ENCODE peak calls at places on chromosomes 4 and X, in four cellular contexts. One of them, this sample, is unnamed.

GRCh38 chrX:129769467-129770154 is 10.1 kb upstream of the SASH3 start:
- DNase-seq in transverse colon: peak; percentile 53
- DNase-seq in nephron progenitor cell: no peak
- DNase-seq in RWPE1: no peak
- DNase-seq in this sample: no peak

GRCh38 chr4:67727124-67727850 is 26.3 kb upstream of the UBA6 start:
- DNase-seq in transverse colon: no peak
- DNase-seq in nephron progenitor cell: no peak
- DNase-seq in RWPE1: no peak
- DNase-seq in this sample: no peak

GRCh38 chr4:138256608-138257007 is 14.5 kb upstream of the SLC7A11 start:
- DNase-seq in transverse colon: no peak
- DNase-seq in nephron progenitor cell: no peak
- DNase-seq in RWPE1: no peak
- DNase-seq in this sample: no peak

GRCh38 chr4:150209140-150209829 is 131.0 kb downstream of the DCLK2 start:
- DNase-seq in transverse colon: peak; percentile 69
- DNase-seq in nephron progenitor cell: peak; percentile 69
- DNase-seq in RWPE1: peak; percentile 45
- DNase-seq in this sample: peak; percentile 71

GRCh38 chr4:76035146-76035545 is 724 bp downstream of the CXCL11 start:
- DNase-seq in transverse colon: no peak
- DNase-seq in nephron progenitor cell: no peak
- DNase-seq in RWPE1: no peak
- DNase-seq in this sample: no peak

GRCh38 chr4:139764192-139764591 is 98.6 kb downstream of the MGST2 start:
- DNase-seq in transverse colon: no peak
- DNase-seq in nephron progenitor cell: no peak
- DNase-seq in RWPE1: no peak
- DNase-seq in this sample: no peak

GRCh38 chr4:79492148-79492547 is 84.1 kb upstream of the GK2 start:
- DNase-seq in transverse colon: no peak
- DNase-seq in nephron progenitor cell: no peak
- DNase-seq in RWPE1: no peak
- DNase-seq in this sample: no peak

GRCh38 chr4:2944091-2944482 is 19.1 kb downstream of the NOP14 start:
- DNase-seq in transverse colon: no peak
- DNase-seq in nephron progenitor cell: no peak
- DNase-seq in RWPE1: no peak
- DNase-seq in this sample: no peak

GRCh38 chr4:1205641-1206298 is 33.4 kb upstream of the SPON2 start:
- DNase-seq in transverse colon: peak; percentile 13
- DNase-seq in nephron progenitor cell: no peak
- DNase-seq in RWPE1: no peak
- DNase-seq in this sample: peak; percentile 8

GRCh38 chrX:2500681-2501151 is at the start of the genes DHRSX and ZBED1:
- DNase-seq in transverse colon: peak; percentile 48
- DNase-seq in nephron progenitor cell: peak; percentile 86
- DNase-seq in RWPE1: peak; percentile 27
- DNase-seq in this sample: no peak

GRCh38 chr4:16676247-16676646 is 222.2 kb downstream of the LDB2 start:
- DNase-seq in transverse colon: no peak
- DNase-seq in nephron progenitor cell: no peak
- DNase-seq in RWPE1: no peak
- DNase-seq in this sample: no peak
- TF ChIP-seq CTCF in transverse colon: no peak
- TF ChIP-seq CTCF in nephron progenitor cell: no peak
- TF ChIP-seq CTCF in RWPE1: no peak
- TF ChIP-seq CTCF in this sample: no peak

DNA sequence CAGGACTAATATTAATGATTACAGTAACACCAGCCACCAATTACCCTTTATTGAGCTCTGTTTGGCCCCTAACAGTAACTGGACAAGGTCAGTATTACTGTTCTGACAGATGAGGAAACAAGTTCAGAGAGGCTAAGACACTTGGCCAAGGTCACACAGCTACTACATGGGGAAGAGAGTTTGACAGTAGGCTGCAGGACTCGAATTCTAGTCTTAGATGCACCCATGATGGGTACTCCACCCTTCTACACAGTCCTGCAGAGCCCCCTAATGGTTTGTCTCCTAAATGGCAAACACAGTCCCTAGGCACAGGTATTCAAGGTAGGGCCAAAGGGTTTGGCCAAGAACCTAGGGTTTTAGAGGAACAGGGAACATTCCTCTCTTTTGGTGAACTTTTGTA is 93.9 kb downstream of the NSUN7 start:
- DNase-seq in transverse colon: no peak
- DNase-seq in nephron progenitor cell: no peak
- DNase-seq in RWPE1: no peak
- DNase-seq in this sample: no peak
- TF ChIP-seq CTCF in transverse colon: no peak
- TF ChIP-seq CTCF in nephron progenitor cell: no peak
- TF ChIP-seq CTCF in RWPE1: no peak
- TF ChIP-seq CTCF in this sample: no peak

GRCh38 chr4:184097240-184097619 is 120.4 kb downstream of the ENPP6 start:
- DNase-seq in transverse colon: peak; percentile 57
- DNase-seq in nephron progenitor cell: peak; percentile 22
- DNase-seq in RWPE1: no peak
- DNase-seq in this sample: no peak
- TF ChIP-seq CTCF in transverse colon: no peak
- TF ChIP-seq CTCF in nephron progenitor cell: no peak
- TF ChIP-seq CTCF in RWPE1: no peak
- TF ChIP-seq CTCF in this sample: no peak

GRCh38 chrX:105191878-105192277 is 28.6 kb downstream of the TEX13A start:
- DNase-seq in transverse colon: no peak
- DNase-seq in nephron progenitor cell: peak; percentile 28
- DNase-seq in RWPE1: no peak
- DNase-seq in this sample: no peak
- TF ChIP-seq CTCF in transverse colon: no peak
- TF ChIP-seq CTCF in nephron progenitor cell: peak; percentile 42
- TF ChIP-seq CTCF in RWPE1: no peak
- TF ChIP-seq CTCF in this sample: no peak

GRCh38 chrX:115428011-115428410 is 133.0 kb upstream of the PLS3 start:
- DNase-seq in transverse colon: no peak
- DNase-seq in nephron progenitor cell: no peak
- DNase-seq in RWPE1: no peak
- DNase-seq in this sample: no peak

GRCh38 chrX:115423091-115423490 is 133.6 kb downstream of the LUZP4 start:
- DNase-seq in transverse colon: no peak
- DNase-seq in nephron progenitor cell: no peak
- DNase-seq in RWPE1: no peak
- DNase-seq in this sample: no peak

GRCh38 chrX:115425359-115425758 is 135.6 kb upstream of the PLS3 start:
- DNase-seq in transverse colon: no peak
- DNase-seq in nephron progenitor cell: no peak
- DNase-seq in RWPE1: no peak
- DNase-seq in this sample: no peak
- TF ChIP-seq CTCF in transverse colon: no peak
- TF ChIP-seq CTCF in nephron progenitor cell: no peak
- TF ChIP-seq CTCF in RWPE1: no peak
- TF ChIP-seq CTCF in this sample: no peak

GRCh38 chrX:120512627-120513026 is 43.5 kb upstream of the LAMP2 start:
- DNase-seq in transverse colon: no peak
- DNase-seq in nephron progenitor cell: no peak
- DNase-seq in RWPE1: no peak
- DNase-seq in this sample: no peak

GRCh38 chrX:120517936-120518335 is 42.8 kb downstream of the CUL4B start:
- DNase-seq in transverse colon: no peak
- DNase-seq in nephron progenitor cell: no peak
- DNase-seq in RWPE1: no peak
- DNase-seq in this sample: no peak

GRCh38 chrX:120512222-120512621 is 43.1 kb upstream of the LAMP2 start:
- DNase-seq in transverse colon: no peak
- DNase-seq in nephron progenitor cell: no peak
- DNase-seq in RWPE1: no peak
- DNase-seq in this sample: no peak

GRCh38 chrX:120514236-120514635 is 45.1 kb upstream of the LAMP2 start:
- DNase-seq in transverse colon: no peak
- DNase-seq in nephron progenitor cell: no peak
- DNase-seq in RWPE1: peak; percentile 8
- DNase-seq in this sample: no peak
- TF ChIP-seq CTCF in transverse colon: peak; percentile 35
- TF ChIP-seq CTCF in nephron progenitor cell: no peak
- TF ChIP-seq CTCF in RWPE1: no peak
- TF ChIP-seq CTCF in this sample: no peak

GRCh38 chr4:96483308-96484030 is 643.6 kb downstream of the PDHA2 start:
- DNase-seq in transverse colon: no peak
- DNase-seq in nephron progenitor cell: no peak
- DNase-seq in RWPE1: no peak
- DNase-seq in this sample: no peak
- TF ChIP-seq CTCF in transverse colon: no peak
- TF ChIP-seq CTCF in nephron progenitor cell: no peak
- TF ChIP-seq CTCF in RWPE1: no peak
- TF ChIP-seq CTCF in this sample: no peak

DNA sequence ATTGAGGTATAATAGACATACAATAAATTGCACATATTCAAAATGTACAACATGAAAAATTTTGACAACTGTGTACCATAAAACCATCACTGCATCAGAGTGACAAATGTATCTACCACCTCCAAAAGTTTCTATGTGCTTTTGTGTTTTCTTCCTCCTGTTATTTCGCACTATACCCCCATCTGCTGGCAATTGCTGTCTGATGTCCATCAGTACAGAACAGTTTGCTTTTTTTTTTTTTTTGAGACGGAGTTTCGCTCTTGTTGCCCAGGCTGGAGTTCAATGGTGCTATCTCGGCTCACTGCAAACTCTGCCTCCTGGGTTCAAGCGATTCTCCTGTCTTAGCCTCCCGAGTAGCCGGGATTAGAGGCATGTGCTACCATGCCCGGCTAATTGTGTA is 154.3 kb upstream of the GIMD1 start:
- DNase-seq in transverse colon: no peak
- DNase-seq in nephron progenitor cell: no peak
- DNase-seq in RWPE1: no peak
- DNase-seq in this sample: no peak
- TF ChIP-seq CTCF in transverse colon: no peak
- TF ChIP-seq CTCF in nephron progenitor cell: no peak
- TF ChIP-seq CTCF in RWPE1: no peak
- TF ChIP-seq CTCF in this sample: no peak

This sample was measured in omental fat pad.